ENCODE peak calls at places on chromosomes 13 and 19, in four cellular contexts. A is Peyer's patch, H is tibial nerve, E is heart left ventricle. P is an unnamed sample.

GRCh38 chr13:40786568-40786996 is 2.8 kb upstream of the SLC25A15 start:
- DNase-seq in A (no peak), H (no peak), E (no peak), P (no peak)

GRCh38 chr13:48214519-48215121 is 18.4 kb upstream of the ITM2B start:
- DNase-seq in A (no peak), H (no peak), E (no peak), P (no peak)

GRCh38 chr13:52141299-52141698 is 12.4 kb upstream of the NEK5 start:
- DNase-seq in A (no peak), H (no peak), E (no peak), P (no peak)

GRCh38 chr13:104750377-104750776 is 1684.2 kb upstream of the SLC10A2 start:
- DNase-seq in A (no peak), H (no peak), E (no peak), P (no peak)

GRCh38 chr13:90188237-90188636 is 1159.2 kb upstream of the MIR17HG start:
- DNase-seq in A (no peak), H (no peak), E (no peak), P (no peak)

GRCh38 chr13:56189978-56190377 is 950.7 kb upstream of the PRR20A start:
- DNase-seq in A (no peak), H (no peak), E (no peak), P (no peak)

GRCh38 chr13:90696656-90697055 is 650.8 kb upstream of the MIR17HG start:
- DNase-seq in A (no peak), H (no peak), E (no peak), P (no peak)

GRCh38 chr19:4638330-4638729 is 986 bp upstream of the TNFAIP8L1 start:
- DNase-seq in A (no peak), H (no peak), E (peak), P (no peak)

GRCh38 chr19:53808710-53809125 is 15.4 kb downstream of the NLRP12 start:
- DNase-seq in A (no peak), H (no peak), E (no peak), P (no peak)

GRCh38 chr19:17946965-17947784 is 14.4 kb downstream of the CCDC124 start:
- DNase-seq in A (peak), H (no peak), E (no peak), P (no peak)

GRCh38 chr13:32267836-32268439 is 47.2 kb downstream of the ZAR1L start:
- DNase-seq in A (peak), H (no peak), E (no peak), P (no peak)

GRCh38 chr19:45275370-45275971 is 24.4 kb downstream of the MARK4 start:
- DNase-seq in A (no peak), H (no peak), E (no peak), P (no peak)

GRCh38 chr13:48068036-48068435 is 26.9 kb downstream of the MED4 start:
- DNase-seq in A (no peak), H (no peak), E (no peak), P (no peak)

GRCh38 chr19:8877854-8878705 is 45.9 kb downstream of the MBD3L1 start:
- DNase-seq in A (no peak), H (no peak), E (no peak), P (no peak)

GRCh38 chr19:38920529-38921419 is 8.8 kb upstream of the CCER2 start:
- DNase-seq in A (no peak), H (no peak), E (no peak), P (no peak)

GRCh38 chr13:114043421-114044053 is 69.7 kb upstream of the C13orf46 start:
- DNase-seq in A (peak), H (peak), E (peak), P (peak)

GRCh38 chr13:76992548-76993001 is 694 bp downstream of the CLN5 start:
- DNase-seq in A (peak), H (peak), E (peak), P (no peak)

GRCh38 chr13:75635621-75636338 is at the start of gene LMO7:
- DNase-seq in A (peak), H (peak), E (peak), P (peak)

GRCh38 chr19:5968431-5969373 is 9.2 kb downstream of the RANBP3 start:
- DNase-seq in A (no peak), H (no peak), E (no peak), P (no peak)
- H3K27ac ChIP-seq in A (peak), H (peak), E (peak), P (peak)

GRCh38 chr13:33285420-33286124 is at the start of gene STARD13:
- DNase-seq in A (peak), H (peak), E (peak), P (peak)

GRCh38 chr13:33286143-33286542 is 588 bp upstream of the STARD13 start:
- DNase-seq in A (no peak), H (peak), E (no peak), P (no peak)

GRCh38 chr13:33284916-33285315 is 639 bp downstream of the STARD13 start:
- DNase-seq in A (no peak), H (no peak), E (no peak), P (no peak)

GRCh38 chr13:33289966-33290365 is 4.4 kb upstream of the STARD13 start:
- DNase-seq in A (no peak), H (no peak), E (no peak), P (no peak)

DNA sequence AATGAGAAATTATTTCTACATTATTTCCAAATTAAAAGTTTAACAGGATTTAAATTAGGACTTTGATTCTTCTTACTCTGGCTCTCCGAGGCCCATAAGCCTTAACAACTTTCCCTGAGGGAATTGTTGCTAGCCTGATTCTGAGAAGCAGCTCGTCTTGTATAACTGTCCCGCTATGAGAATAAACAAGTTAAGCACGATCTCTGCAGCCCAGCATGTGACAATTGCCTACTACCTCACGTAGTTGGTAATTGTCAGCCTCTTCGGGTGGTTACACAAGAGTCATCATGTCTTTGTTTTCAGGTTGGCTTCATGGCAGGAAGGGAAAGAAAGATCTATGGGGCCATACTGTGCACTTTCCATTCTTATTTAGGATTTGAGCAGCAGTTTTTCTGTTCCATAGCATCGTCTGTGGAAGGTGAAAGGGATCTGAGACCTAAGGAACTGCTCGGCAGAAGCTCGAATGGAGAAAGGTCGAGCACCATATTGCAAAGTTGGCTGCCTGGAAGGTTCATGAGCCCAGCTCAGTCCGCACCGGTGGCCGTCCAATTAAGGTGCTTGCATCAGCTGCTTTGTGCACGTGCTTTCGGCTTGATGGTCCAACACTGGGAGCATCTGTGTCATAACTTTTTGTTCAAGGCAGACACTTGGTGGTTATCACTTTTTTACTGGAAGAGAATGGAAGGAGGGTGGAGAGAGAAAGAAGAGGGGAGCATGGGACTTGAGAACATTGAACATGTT is 1.8 kb upstream of the STARD13 start:
- DNase-seq in A (no peak), H (no peak), E (no peak), P (no peak)
- H3K27ac ChIP-seq in A (no peak), H (peak), E (peak), P (peak)

DNA sequence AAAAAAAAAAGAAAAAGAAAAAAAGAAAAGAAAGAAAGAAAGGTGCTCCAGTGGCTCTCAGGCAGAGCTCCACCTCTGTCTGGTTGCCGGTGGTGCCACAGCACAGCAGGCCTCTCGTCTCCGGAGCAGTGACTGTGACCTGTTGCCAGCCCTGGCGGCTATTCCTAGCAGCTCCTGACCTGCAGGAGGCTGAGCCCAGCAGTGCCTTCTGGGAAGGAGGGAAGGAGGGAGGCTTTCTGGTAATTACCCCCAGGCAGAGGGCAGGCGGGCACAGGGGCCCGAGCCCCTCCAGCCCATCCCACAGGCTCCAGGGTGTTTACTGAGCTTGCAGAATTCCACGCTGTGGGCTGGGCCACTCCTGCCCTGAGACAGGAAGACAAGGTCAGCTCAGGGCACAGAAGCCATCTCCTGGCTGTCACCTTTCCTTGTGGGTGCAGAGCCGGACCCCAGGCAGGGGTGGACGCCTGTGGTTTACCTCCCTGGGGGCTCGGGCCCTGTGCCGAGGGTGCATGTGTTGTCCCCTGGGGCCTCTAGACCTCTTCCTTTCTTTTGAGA is 77.9 kb downstream of the GNG7 start:
- DNase-seq in A (peak), H (no peak), E (peak), P (no peak)
- H3K27ac ChIP-seq in A (peak), H (peak), E (peak), P (no peak)

GRCh38 chr19:33301011-33301899 is 1.1 kb downstream of the CEBPA start:
- DNase-seq in A (no peak), H (no peak), E (no peak), P (no peak)
- H3K27ac ChIP-seq in A (peak), H (no peak), E (no peak), P (no peak)

GRCh38 chr13:30373727-30374126 is 48.6 kb upstream of the UBE2L5 start:
- DNase-seq in A (peak), H (no peak), E (no peak), P (no peak)
- H3K27ac ChIP-seq in A (peak), H (no peak), E (no peak), P (no peak)

DNA sequence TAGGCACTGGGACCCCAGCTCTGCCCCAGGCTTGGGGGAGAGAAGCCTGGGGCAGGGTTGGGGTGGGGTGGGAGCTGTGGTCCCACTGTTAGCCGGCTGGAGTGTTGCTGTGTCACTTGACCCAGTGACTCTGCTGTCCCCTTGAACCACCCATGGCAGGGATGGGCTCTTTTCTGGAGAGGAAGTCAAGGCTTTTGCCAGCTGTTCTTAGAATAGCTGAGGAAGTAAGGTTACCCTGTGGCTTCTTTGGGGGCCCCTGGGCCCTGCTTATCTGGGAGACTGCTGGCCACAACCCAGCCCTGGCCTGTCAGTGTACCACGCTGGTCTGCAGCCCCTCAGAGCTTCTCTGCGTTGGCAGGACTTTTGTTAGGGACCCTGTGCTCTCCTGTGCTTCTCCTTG is 9.1 kb downstream of the PNPLA6 start:
- DNase-seq in A (no peak), H (no peak), E (no peak), P (no peak)
- H3K27ac ChIP-seq in A (peak), H (peak), E (no peak), P (peak)

GRCh38 chr13:24671367-24672117 is 8.7 kb upstream of the ATP12A start:
- DNase-seq in A (no peak), H (peak), E (no peak), P (peak)

GRCh38 chr13:24668511-24668910 is 11.7 kb upstream of the ATP12A start:
- DNase-seq in A (no peak), H (no peak), E (no peak), P (no peak)

GRCh38 chr13:24670927-24671326 is 9.3 kb upstream of the ATP12A start:
- DNase-seq in A (no peak), H (no peak), E (no peak), P (no peak)

GRCh38 chr13:24668955-24669354 is 11.3 kb upstream of the ATP12A start:
- DNase-seq in A (no peak), H (no peak), E (no peak), P (no peak)

DNA sequence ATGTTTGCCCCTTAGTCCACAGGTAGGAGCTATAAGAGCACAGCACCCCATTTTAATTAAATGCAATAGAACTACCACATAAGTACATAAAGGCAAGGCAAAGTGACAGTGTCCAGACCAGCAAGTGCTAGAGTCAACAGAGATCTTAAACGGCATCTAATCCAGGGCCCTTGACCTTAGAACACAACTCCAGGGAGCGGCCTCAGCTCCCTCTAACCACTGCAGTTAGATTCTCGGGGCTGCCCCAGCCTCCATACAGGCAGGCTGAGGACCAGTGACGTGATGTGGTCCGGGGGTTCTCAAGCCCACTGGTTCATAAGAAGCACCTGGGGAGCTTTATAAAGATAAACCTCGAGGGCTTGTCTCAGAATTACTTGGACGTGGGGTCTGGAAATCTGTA is 10.0 kb upstream of the ATP12A start:
- DNase-seq in A (no peak), H (no peak), E (no peak), P (no peak)
- H3K27ac ChIP-seq in A (no peak), H (no peak), E (no peak), P (no peak)

GRCh38 chr19:49690656-49691242 is at the start of gene CPT1C:
- DNase-seq in A (peak), H (peak), E (peak), P (peak)
- H3K27ac ChIP-seq in A (peak), H (peak), E (peak), P (peak)

GRCh38 chr13:26590379-26590778 is 32.9 kb downstream of the WASF3 start:
- DNase-seq in A (no peak), H (no peak), E (no peak), P (no peak)
- H3K27ac ChIP-seq in A (no peak), H (no peak), E (no peak), P (no peak)